ENCODE peak calls at places on chromosomes 13 and 19, in five cellular contexts. D is IMR-90, W is K562, N is H1, R is HepG2. F is an unnamed sample.

GRCh38 chr13:112435973-112436372 is 59.8 kb downstream of the SPACA7 start:
- DNase-seq in D (no peak), W (no peak), R (no peak), N (no peak), F (no peak)

GRCh38 chr13:60261432-60262351 is 98.0 kb upstream of the DIAPH3 start:
- DNase-seq in N (no peak), R (no peak), W (no peak), D (no peak), F (no peak)

GRCh38 chr19:46896076-46896794 is 35.4 kb downstream of the ARHGAP35 start:
- DNase-seq in D (no peak), N (no peak), R (no peak), W (no peak), F (no peak)

GRCh38 chr13:93505104-93505952 is 278.7 kb downstream of the GPC6 start:
- DNase-seq in N (no peak), W (no peak), D (peak), R (peak), F (no peak)

GRCh38 chr19:35858311-35858710 is 1.6 kb downstream of the KIRREL2 start:
- DNase-seq in N (no peak), R (no peak), D (no peak), W (no peak), F (no peak)

GRCh38 chr13:34678154-34678553 is 263.9 kb upstream of the NBEA start:
- DNase-seq in D (no peak), W (no peak), N (no peak), R (peak), F (peak)

GRCh38 chr19:44959691-44960090 is 4.5 kb downstream of the CLPTM1 start:
- DNase-seq in D (no peak), R (no peak), N (no peak), W (no peak), F (no peak)

GRCh38 chr13:32228330-32229041 is 86.7 kb downstream of the ZAR1L start:
- DNase-seq in D (peak), W (no peak), R (no peak), N (no peak), F (no peak)

GRCh38 chr13:91375119-91375729 is 23.2 kb upstream of the GPC5 start:
- DNase-seq in R (no peak), N (no peak), W (peak), D (peak), F (no peak)

GRCh38 chr19:46220038-46220615 is 9.4 kb upstream of the IGFL1 start:
- DNase-seq in N (no peak), D (no peak), R (no peak), W (no peak), F (no peak)

GRCh38 chr19:49056101-49056901 is 1.2 kb downstream of the CGB7 start:
- DNase-seq in N (peak), R (peak), D (peak), W (peak), F (peak)

GRCh38 chr13:98466634-98467236 is 110.2 kb downstream of the STK24 start:
- DNase-seq in D (peak), N (peak), W (peak), R (peak), F (peak)

GRCh38 chr19:8494158-8494557 is 8.3 kb downstream of the PRAM1 start:
- DNase-seq in N (no peak), R (no peak), D (no peak), W (no peak), F (no peak)

GRCh38 chr19:16369664-16370576 is 45.3 kb downstream of the KLF2 start:
- DNase-seq in R (no peak), D (no peak), W (no peak), N (no peak), F (no peak)

GRCh38 chr13:45512148-45512498 is 47.4 kb downstream of the COG3 start:
- DNase-seq in D (peak), N (no peak), R (no peak), W (no peak), F (no peak)

GRCh38 chr13:43085545-43085944 is 62.2 kb downstream of the DNAJC15 start:
- DNase-seq in W (peak), D (peak), N (no peak), R (no peak), F (peak)

GRCh38 chr13:44049546-44049945 is 169.8 kb downstream of the LACC1 start:
- DNase-seq in W (no peak), N (no peak), R (no peak), D (no peak), F (no peak)

GRCh38 chr13:74280795-74281490 is 146.7 kb upstream of the KLF12 start:
- DNase-seq in D (peak), W (no peak), N (no peak), R (no peak), F (no peak)

GRCh38 chr13:23159587-23160240 is 21.1 kb upstream of the SGCG start:
- DNase-seq in W (no peak), D (no peak), N (no peak), R (no peak), F (no peak)
- TF ChIP-seq MAFK in W (no peak), D (no peak), N (no peak), R (no peak), F (no peak)

GRCh38 chr13:106083620-106084350 is 451.7 kb downstream of the EFNB2 start:
- DNase-seq in W (no peak), N (no peak), R (peak), D (peak), F (no peak)

GRCh38 chr13:106077017-106077416 is 458.4 kb downstream of the EFNB2 start:
- DNase-seq in N (no peak), D (no peak), W (no peak), R (no peak), F (no peak)

GRCh38 chr13:106078191-106078590 is 457.3 kb downstream of the EFNB2 start:
- DNase-seq in W (no peak), R (no peak), N (no peak), D (peak), F (no peak)
- TF ChIP-seq MAFK in W (no peak), R (no peak), N (no peak), D (no peak), F (no peak)

DNA sequence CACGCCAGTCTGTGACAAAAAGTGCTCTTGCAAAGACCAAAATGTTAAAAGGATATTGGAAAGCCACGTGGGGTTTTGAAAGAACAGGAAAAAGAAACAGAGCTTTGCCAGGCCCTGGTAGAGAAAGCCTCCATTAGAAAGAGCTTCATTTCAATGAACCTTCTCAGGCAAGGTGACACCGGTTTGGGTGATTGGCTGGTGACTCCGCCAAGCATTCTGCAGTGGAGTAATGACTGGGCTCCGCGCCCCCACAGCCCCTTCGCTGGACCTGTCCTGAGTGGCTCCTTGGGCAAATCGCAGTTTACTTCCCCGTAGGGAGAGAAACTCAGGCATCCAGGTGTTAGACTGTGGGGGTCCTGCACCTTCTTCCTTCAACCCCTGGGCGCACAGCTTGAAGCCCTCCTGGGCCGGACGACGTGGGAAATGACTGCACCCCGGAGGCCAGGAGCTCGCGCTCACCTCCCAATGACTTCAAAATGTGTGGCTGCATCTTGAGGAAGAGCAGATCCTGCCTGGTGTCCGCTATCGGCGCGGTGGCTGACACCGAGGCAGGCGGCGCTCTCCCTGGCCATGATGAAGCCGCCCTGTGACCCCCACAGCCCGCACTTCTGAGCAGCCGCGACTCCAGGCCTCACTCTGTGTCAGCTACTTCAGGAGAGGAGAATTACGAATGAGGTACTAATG is 444.6 kb upstream of the SGCG start:
- DNase-seq in R (no peak), W (no peak), N (no peak), D (no peak), F (no peak)
- TF ChIP-seq MAFK in R (no peak), W (no peak), N (no peak), D (no peak), F (no peak)

GRCh38 chr13:76500894-76501293 is 385.3 kb downstream of the KCTD12 start:
- DNase-seq in W (no peak), D (no peak), R (no peak), N (no peak), F (no peak)

GRCh38 chr13:76505437-76505836 is 380.8 kb downstream of the KCTD12 start:
- DNase-seq in W (no peak), N (no peak), D (no peak), R (no peak), F (no peak)

GRCh38 chr13:76503756-76504155 is 382.4 kb downstream of the KCTD12 start:
- DNase-seq in D (no peak), W (no peak), N (no peak), R (no peak), F (no peak)
- TF ChIP-seq MAFK in D (no peak), W (no peak), N (no peak), R (no peak), F (no peak)

GRCh38 chr13:75947448-75947847 is 311.3 kb downstream of the LMO7 start:
- DNase-seq in R (no peak), W (peak), N (no peak), D (no peak), F (no peak)
- TF ChIP-seq MAFK in R (no peak), W (no peak), N (no peak), D (no peak), F (no peak)

GRCh38 chr19:18637644-18638630 is 1.1 kb downstream of the KLHL26 start:
- DNase-seq in W (peak), R (no peak), D (no peak), N (no peak), F (peak)
- TF ChIP-seq MAFK in W (no peak), R (no peak), D (no peak), N (no peak), F (no peak)

GRCh38 chr19:37654525-37654832 is 786 bp downstream of the ZFP30 start:
- DNase-seq in R (no peak), N (no peak), D (peak), W (no peak), F (no peak)
- TF ChIP-seq MAFK in R (no peak), N (no peak), D (no peak), W (no peak), F (no peak)

DNA sequence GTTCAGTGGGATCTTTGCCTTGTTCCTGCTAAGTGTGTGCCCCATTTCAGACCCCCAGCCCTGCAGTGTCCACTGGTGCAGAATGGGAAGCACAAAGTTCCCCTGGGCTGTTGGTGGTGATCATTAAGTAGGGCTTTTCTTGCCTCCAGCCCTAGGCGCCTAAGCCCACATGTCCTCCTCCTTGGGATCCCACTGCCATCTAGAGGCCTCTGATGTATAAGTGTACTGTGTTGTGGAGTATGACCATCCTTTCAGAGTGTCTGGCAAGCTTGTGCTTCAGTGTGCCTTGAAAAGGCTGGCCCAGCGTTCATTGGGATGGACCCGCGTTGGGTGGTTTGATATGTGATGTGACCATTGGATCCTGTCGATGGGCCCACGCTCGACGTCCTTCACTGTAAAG is 71.2 kb downstream of the WASF3 start:
- DNase-seq in R (peak), N (no peak), W (no peak), D (peak), F (peak)
- TF ChIP-seq MAFK in R (no peak), N (no peak), W (no peak), D (no peak), F (no peak)